ENCODE peak calls at places on chromosomes 11 and 22, in five cellular contexts. A is cardiac muscle cell; C is heart left ventricle; P is esophagus muscularis mucosa; M is CD8-positive, alpha-beta T cell. B is an unnamed sample. For H3K4me1 and H3K9me3, the result is how much of the 10 kb centered on the place peaks cover.

GRCh38 chr22:37661160-37661924 is 2.8 kb downstream of the PDXP start:
- DNase-seq in A (peak), C (no peak), P (no peak), M (no peak), B (no peak)

GRCh38 chr11:63699906-63700305 is 18.6 kb downstream of the RTN3 start:
- DNase-seq in A (no peak), C (no peak), P (no peak), M (no peak), B (no peak)

GRCh38 chr11:58640386-58641023 is 18.0 kb downstream of the CNTF start:
- DNase-seq in A (no peak), C (no peak), P (no peak), M (no peak), B (peak)

GRCh38 chr11:74681686-74682651 is 49.3 kb downstream of the CHRDL2 start:
- DNase-seq in A (no peak), C (no peak), P (no peak), M (no peak), B (no peak)

GRCh38 chr11:108154591-108154990 is 33.2 kb downstream of the ACAT1 start:
- DNase-seq in A (no peak), C (no peak), P (no peak), M (no peak), B (no peak)

GRCh38 chr11:69053546-69054396 is 5.0 kb downstream of the TPCN2 start:
- DNase-seq in A (no peak), C (peak), P (no peak), M (no peak), B (no peak)

GRCh38 chr22:37701121-37701786 is 4.4 kb downstream of the TRIOBP start:
- DNase-seq in A (peak), C (no peak), P (no peak), M (no peak), B (no peak)

GRCh38 chr11:117830072-117830471 is 5.5 kb upstream of the FXYD2 start:
- DNase-seq in A (no peak), C (no peak), P (no peak), M (no peak), B (no peak)

GRCh38 chr11:121067453-121067852 is 33.6 kb upstream of the TECTA start:
- DNase-seq in A (no peak), C (no peak), P (no peak), M (no peak), B (no peak)

GRCh38 chr11:59802639-59803176 is 7.9 kb downstream of the MRPL16 start:
- DNase-seq in A (peak), C (no peak), P (no peak), M (peak), B (peak)

GRCh38 chr11:116535120-116535519 is 237.7 kb downstream of the BUD13 start:
- DNase-seq in A (no peak), C (no peak), P (no peak), M (no peak), B (no peak)

GRCh38 chr11:553949-554398 is 6.6 kb downstream of the LMNTD2 start:
- DNase-seq in A (no peak), C (no peak), P (no peak), M (no peak), B (no peak)
- H3K4me3 ChIP-seq in A (no peak), C (no peak), P (no peak), M (no peak), B (no peak)

GRCh38 chr11:71214553-71215371 is 37.6 kb downstream of the SHANK2 start:
- DNase-seq in A (no peak), C (no peak), P (no peak), M (no peak), B (no peak)
- H3K4me1 ChIP-seq in A (under half), C (under half), P (under half), M (under half), B (under half)

DNA sequence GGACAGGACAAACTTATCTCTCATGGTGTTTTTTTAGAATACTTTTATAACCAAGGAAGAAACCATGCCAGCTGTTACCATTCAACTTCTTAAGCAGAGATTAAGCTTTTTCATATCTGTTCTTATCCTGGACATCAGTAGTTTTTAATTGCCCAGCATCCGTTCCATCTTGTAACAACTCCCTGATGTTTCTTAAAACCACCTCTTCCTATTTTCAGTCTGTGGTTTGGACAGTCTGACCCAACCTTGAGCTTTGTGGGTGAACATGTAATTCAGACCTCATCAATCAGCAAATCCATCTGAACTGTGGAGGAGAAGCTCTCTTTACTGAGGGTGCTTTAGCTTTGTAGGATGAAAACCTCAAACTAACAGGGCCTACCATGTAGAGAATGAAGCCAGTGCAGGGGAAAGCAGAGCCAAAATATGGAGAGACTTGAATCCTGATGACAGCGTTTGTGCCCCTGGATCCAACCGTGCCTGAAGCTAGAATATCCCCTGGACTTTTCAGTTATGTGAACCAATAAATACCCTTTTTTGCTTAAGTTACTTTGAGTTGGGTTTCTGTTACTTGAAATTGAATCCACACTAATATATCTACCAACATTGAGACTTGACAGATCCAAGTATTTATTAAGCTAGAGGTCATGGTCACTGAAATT is 9.4 kb downstream of the TUG1 start:
- DNase-seq in A (no peak), C (no peak), P (no peak), M (no peak), B (no peak)
- H3K9me3 ChIP-seq in A (under half), C (under half), P (under half), M (half or more), B (half or more)

DNA sequence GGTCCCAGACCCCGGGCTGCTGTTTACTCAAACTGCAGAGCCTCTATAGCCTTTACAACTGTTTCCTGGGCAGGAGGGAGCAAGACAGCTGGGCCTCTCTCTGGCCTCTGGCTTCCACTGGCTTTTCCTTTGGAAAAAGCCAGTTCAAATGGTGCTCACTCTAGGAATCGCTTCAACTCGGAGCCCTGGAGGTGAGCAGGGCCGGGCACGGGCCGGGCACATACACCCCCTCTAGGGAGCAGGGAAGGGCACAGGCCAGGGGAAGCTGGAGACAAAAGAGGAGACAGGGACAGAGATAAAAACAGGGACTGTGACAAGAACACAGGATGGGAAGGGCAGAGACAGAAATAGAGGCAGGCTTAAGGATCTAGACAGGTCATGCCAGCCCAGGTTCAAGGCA is 839 bp downstream of the IRAG1 start:
- DNase-seq in A (no peak), C (no peak), P (no peak), M (no peak), B (no peak)
- H3K4me3 ChIP-seq in A (no peak), C (peak), P (peak), M (no peak), B (no peak)

GRCh38 chr22:32848226-32848625 is 46.7 kb downstream of the TIMP3 start:
- DNase-seq in A (no peak), C (no peak), P (no peak), M (no peak), B (no peak)
- H3K4me1 ChIP-seq in A (under half), C (half or more), P (half or more), M (under half), B (under half)

DNA sequence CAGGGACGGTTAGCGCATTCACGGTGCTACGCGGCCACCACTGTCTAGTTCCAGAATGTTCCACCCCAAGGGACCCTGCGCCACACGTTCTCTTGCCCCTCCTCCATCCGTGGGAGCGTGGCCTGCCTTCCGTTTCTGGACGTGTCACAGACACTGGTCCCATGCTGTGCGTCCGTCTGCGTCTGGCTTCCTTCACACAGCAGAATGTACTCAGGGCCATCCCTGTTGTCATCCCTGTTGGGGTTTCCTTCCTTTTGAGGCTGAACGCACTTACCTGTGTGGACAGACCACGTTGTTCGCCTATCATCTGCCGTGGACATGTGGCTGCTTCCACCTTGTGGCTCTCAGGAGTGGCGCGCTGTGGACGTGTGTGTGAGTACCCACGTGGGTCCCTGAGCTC is 24.9 kb downstream of the BRSK2 start:
- DNase-seq in A (no peak), C (no peak), P (no peak), M (no peak), B (no peak)
- H3K9me3 ChIP-seq in A (under half), C (under half), P (under half), M (under half), B (under half)

DNA sequence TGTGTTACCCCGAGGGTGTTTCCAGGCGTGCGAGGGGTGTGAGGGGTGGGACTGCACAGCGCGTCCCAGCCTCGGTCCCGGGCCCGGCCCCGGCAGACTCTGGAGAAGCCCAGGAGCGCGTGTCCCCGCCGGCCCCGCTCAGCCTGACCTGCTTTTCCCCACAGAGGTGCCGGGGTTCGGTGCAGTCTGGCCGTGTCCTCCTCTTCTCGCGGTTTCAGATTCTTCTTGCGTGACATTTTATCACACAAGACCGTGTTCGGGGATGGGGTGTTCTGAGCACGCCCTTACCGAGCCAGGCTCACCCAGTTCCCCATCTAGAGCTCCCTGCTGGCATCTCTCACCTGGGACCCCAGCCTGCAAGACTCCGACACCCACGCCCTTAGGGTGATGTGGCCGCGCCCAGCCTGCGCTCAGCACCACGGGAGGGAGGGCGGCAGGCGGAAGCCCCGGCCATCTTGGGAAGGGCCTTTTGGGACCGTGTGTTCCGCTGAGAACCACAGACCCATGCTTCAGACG is 775.6 kb downstream of the BRD1 start:
- DNase-seq in A (peak), C (no peak), P (no peak), M (peak), B (peak)
- H3K4me3 ChIP-seq in A (no peak), C (peak), P (peak), M (peak), B (no peak)

GRCh38 chr22:26891431-26891830 is 234.0 kb downstream of the MIAT start:
- DNase-seq in A (no peak), C (no peak), P (no peak), M (no peak), B (no peak)
- H3K4me1 ChIP-seq in A (under half), C (under half), P (under half), M (under half), B (under half)

DNA sequence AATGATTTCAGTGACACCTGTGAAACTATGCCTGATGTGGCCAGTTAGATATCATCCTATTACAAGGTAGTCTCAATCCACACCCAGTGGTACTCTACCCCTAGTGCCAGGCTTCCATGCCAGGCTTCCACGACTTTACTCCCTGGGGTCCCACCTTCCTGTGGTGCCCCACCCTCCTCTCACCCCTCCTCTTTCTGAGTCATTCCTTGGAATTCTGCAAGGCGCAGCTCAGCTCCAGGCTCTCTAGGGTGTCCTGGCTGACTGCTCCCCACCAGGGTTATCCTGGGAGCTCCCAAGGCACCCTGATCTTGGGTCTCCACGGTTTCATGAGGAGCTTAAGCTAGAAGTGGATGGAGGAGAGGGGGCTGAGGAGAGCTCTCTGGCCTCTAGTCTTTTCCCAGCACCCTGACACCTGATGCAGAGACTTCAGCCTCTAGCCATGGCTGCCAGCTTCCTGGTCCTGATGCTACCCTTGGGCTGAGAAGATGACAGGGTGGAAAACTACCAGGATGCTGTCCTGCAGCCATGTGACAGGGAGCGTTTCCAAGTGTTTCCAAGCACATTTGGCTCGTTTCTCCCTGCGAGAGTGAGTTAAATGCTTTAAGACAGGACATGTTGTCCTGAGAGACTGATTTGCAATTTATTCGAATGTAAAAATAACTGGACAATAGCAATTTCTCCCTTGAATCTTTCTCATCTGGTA is 1461.2 kb downstream of the TBC1D22A start:
- DNase-seq in A (no peak), C (no peak), P (peak), M (no peak), B (no peak)
- H3K9me3 ChIP-seq in A (under half), C (under half), P (under half), M (under half), B (under half)

DNA sequence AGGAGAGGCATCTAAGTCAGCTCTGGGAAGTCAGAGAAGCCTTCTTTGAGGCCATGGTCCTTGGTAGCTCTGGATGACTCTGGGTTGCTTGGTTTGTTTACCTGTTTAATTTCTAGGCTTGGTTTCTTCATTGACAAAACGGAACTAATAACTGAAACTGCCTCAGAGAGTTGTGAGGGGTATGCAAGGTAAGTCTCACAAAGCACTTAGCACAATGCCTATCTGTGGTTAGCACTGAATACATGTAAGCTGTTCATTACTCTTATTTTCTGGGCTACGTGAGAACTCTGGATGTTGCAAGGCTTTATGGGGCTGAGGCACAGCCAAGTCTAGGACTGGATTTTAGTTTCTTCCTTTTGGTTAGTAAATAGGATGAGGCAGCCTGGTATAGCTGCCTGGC is 225.8 kb upstream of the NCAM1 start:
- DNase-seq in A (no peak), C (no peak), P (no peak), M (no peak), B (no peak)
- H3K4me3 ChIP-seq in A (no peak), C (no peak), P (no peak), M (no peak), B (no peak)

B was measured in CD4-positive, CD25-positive, alpha-beta regulatory T cell.